ENCODE peak calls at places on chromosomes 13 and 19, in four cellular contexts. X is GM12878, K is HepG2, W is K562. Q is an unnamed sample.

GRCh38 chr19:16445238-16446107 is 26.3 kb downstream of the EPS15L1 start:
- DNase-seq in K (peak), X (peak), W (no peak), Q (no peak)

GRCh38 chr19:1106841-1107654 is 3.3 kb downstream of the GPX4 start:
- DNase-seq in W (no peak), K (peak), X (no peak), Q (no peak)

GRCh38 chr13:46577656-46578589 is 25.0 kb downstream of the LRCH1 start:
- DNase-seq in X (no peak), K (no peak), W (no peak), Q (no peak)

GRCh38 chr19:51509823-51510660 is 8.4 kb upstream of the SIGLEC12 start:
- DNase-seq in K (no peak), X (no peak), W (peak), Q (no peak)

GRCh38 chr13:26508885-26509284 is 48.6 kb upstream of the WASF3 start:
- DNase-seq in K (no peak), W (no peak), X (no peak), Q (no peak)

GRCh38 chr13:48055712-48056111 is 18.2 kb downstream of the NUDT15 start:
- DNase-seq in X (no peak), K (no peak), W (no peak), Q (no peak)

GRCh38 chr13:76754414-76754813 is 131.8 kb downstream of the KCTD12 start:
- DNase-seq in K (no peak), X (no peak), W (no peak), Q (no peak)

GRCh38 chr19:38734426-38735256 is 9.6 kb downstream of the CAPN12 start:
- DNase-seq in X (peak), K (no peak), W (no peak), Q (no peak)

GRCh38 chr19:31533114-31533513 is 183.9 kb upstream of the TSHZ3 start:
- DNase-seq in X (no peak), K (no peak), W (no peak), Q (no peak)

GRCh38 chr13:89205856-89206255 is 1534.7 kb downstream of the SLITRK5 start:
- DNase-seq in W (no peak), K (no peak), X (no peak), Q (no peak)

GRCh38 chr13:73938375-73939070 is 195.7 kb downstream of the KLF12 start:
- DNase-seq in W (no peak), X (no peak), K (no peak), Q (no peak)

GRCh38 chr19:55353803-55354697 is 469 bp downstream of the COX6B2 start:
- DNase-seq in K (no peak), W (peak), X (no peak), Q (peak)

GRCh38 chr19:3275583-3276340 is 51.3 kb downstream of the CELF5 start:
- DNase-seq in W (peak), K (peak), X (peak), Q (peak)

GRCh38 chr13:91313103-91313502 is 34.4 kb upstream of the MIR17HG start:
- DNase-seq in K (peak), X (no peak), W (no peak), Q (no peak)

GRCh38 chr13:43307921-43308433 is 284.6 kb downstream of the DNAJC15 start:
- DNase-seq in K (peak), X (peak), W (no peak), Q (no peak)

GRCh38 chr19:45766919-45767346 is 2.1 kb downstream of the SIX5 start:
- DNase-seq in W (no peak), K (no peak), X (no peak), Q (peak)

GRCh38 chr13:90696254-90696653 is 651.2 kb upstream of the MIR17HG start:
- DNase-seq in K (no peak), W (no peak), X (no peak), Q (no peak)

GRCh38 chr19:55626350-55626749 is 2.0 kb upstream of the ZNF784 start:
- DNase-seq in K (no peak), X (no peak), W (no peak), Q (no peak)

GRCh38 chr19:518292-519231 is 11.3 kb downstream of the TPGS1 start:
- DNase-seq in X (no peak), K (no peak), W (peak), Q (peak)

GRCh38 chr19:10566408-10566657 is 523 bp upstream of the KRI1 start:
- DNase-seq in W (no peak), X (no peak), K (no peak), Q (no peak)

GRCh38 chr13:21738636-21739035 is 67.8 kb downstream of the FGF9 start:
- DNase-seq in X (no peak), W (no peak), K (no peak), Q (no peak)

GRCh38 chr13:98052412-98052811 is 90.5 kb upstream of the FARP1 start:
- DNase-seq in W (no peak), X (no peak), K (no peak), Q (no peak)

GRCh38 chr13:98054301-98054700 is 88.6 kb upstream of the FARP1 start:
- DNase-seq in X (no peak), K (no peak), W (no peak), Q (no peak)

GRCh38 chr13:98055623-98056022 is 87.3 kb upstream of the FARP1 start:
- DNase-seq in K (no peak), W (no peak), X (no peak), Q (no peak)

GRCh38 chr13:98048263-98048662 is 94.6 kb upstream of the FARP1 start:
- DNase-seq in W (no peak), X (no peak), K (no peak), Q (no peak)

GRCh38 chr13:98050041-98050466 is 92.8 kb upstream of the FARP1 start:
- DNase-seq in X (no peak), W (no peak), K (peak), Q (no peak)
- TF ChIP-seq TCF7 in X (no peak), W (no peak), K (peak), Q (no peak)

GRCh38 chr19:44737238-44738160 is 11.0 kb upstream of the BCL3 start:
- DNase-seq in X (no peak), K (peak), W (no peak), Q (no peak)
- TF ChIP-seq TCF7 in X (no peak), K (no peak), W (no peak), Q (no peak)

GRCh38 chr13:30915691-30916541 is 9.8 kb downstream of the MEDAG start:
- DNase-seq in K (no peak), X (no peak), W (no peak), Q (no peak)
- TF ChIP-seq TCF7 in K (no peak), X (no peak), W (no peak), Q (no peak)

GRCh38 chr13:50760751-50761150 is 82.7 kb downstream of the DLEU7 start:
- DNase-seq in K (no peak), X (no peak), W (no peak), Q (no peak)
- TF ChIP-seq TCF7 in K (no peak), X (no peak), W (no peak), Q (no peak)

GRCh38 chr13:112971288-112971643 is 2.3 kb downstream of the MCF2L start:
- DNase-seq in K (no peak), W (no peak), X (no peak), Q (no peak)
- TF ChIP-seq TCF7 in K (no peak), W (no peak), X (no peak), Q (no peak)

GRCh38 chr19:40611096-40611495 is 9.9 kb downstream of the LTBP4 start:
- DNase-seq in X (no peak), K (no peak), W (no peak), Q (no peak)
- TF ChIP-seq TCF7 in X (no peak), K (no peak), W (no peak), Q (no peak)

GRCh38 chr19:19062454-19063182 is 1.2 kb upstream of the SLC25A42 start:
- DNase-seq in W (no peak), X (no peak), K (peak), Q (no peak)

GRCh38 chr19:19064098-19064722 is 416 bp downstream of the SLC25A42 start:
- DNase-seq in K (no peak), W (no peak), X (no peak), Q (no peak)

GRCh38 chr19:19067276-19068072 is 3.7 kb downstream of the SLC25A42 start:
- DNase-seq in X (no peak), W (no peak), K (no peak), Q (no peak)

GRCh38 chr19:19063183-19064097 is at the start of gene SLC25A42:
- DNase-seq in K (peak), W (peak), X (peak), Q (peak)

GRCh38 chr19:19064811-19065745 is 1.3 kb downstream of the SLC25A42 start:
- DNase-seq in X (no peak), W (peak), K (no peak), Q (peak)
- TF ChIP-seq TCF7 in X (no peak), W (no peak), K (no peak), Q (no peak)

GRCh38 chr13:106357198-106357597 is 178.3 kb downstream of the EFNB2 start:
- DNase-seq in K (no peak), W (no peak), X (no peak), Q (no peak)

GRCh38 chr13:106352850-106353249 is 182.6 kb downstream of the EFNB2 start:
- DNase-seq in K (no peak), W (no peak), X (no peak), Q (no peak)

GRCh38 chr13:106350208-106350607 is 185.3 kb downstream of the EFNB2 start:
- DNase-seq in K (no peak), W (no peak), X (no peak), Q (no peak)

GRCh38 chr13:106355866-106356265 is 179.6 kb downstream of the EFNB2 start:
- DNase-seq in X (no peak), K (no peak), W (no peak), Q (no peak)

GRCh38 chr13:106354961-106355360 is 180.5 kb downstream of the EFNB2 start:
- DNase-seq in W (no peak), K (no peak), X (no peak), Q (no peak)
- TF ChIP-seq TCF7 in W (no peak), K (no peak), X (no peak), Q (no peak)